ENCODE peak calls at places on chromosomes 11 and 22, in five cellular contexts. S, K, U, E and W are unnamed samples.

GRCh38 chr11:2114430-2115241 is 24.6 kb downstream of the IGF2 start:
- DNase-seq in S (no peak), K (no peak), E (no peak), U (no peak), W (no peak)

GRCh38 chr11:119472186-119472855 is 49.3 kb upstream of the THY1 start:
- DNase-seq in U (no peak), E (no peak), K (no peak), S (no peak), W (no peak)

GRCh38 chr11:30002157-30002556 is 14.7 kb downstream of the KCNA4 start:
- DNase-seq in E (no peak), S (no peak), U (no peak), K (no peak), W (no peak)

GRCh38 chr22:45645526-45646414 is 25.9 kb upstream of the ATXN10 start:
- DNase-seq in K (peak), E (peak), S (peak), U (peak), W (peak)

GRCh38 chr11:46658259-46658658 is 40.9 kb downstream of the ATG13 start:
- DNase-seq in U (no peak), S (no peak), K (no peak), E (no peak), W (no peak)

GRCh38 chr22:45507798-45508197 is 5.1 kb downstream of the FBLN1 start:
- DNase-seq in U (no peak), S (no peak), K (no peak), E (no peak), W (no peak)

GRCh38 chr11:134098566-134099184 is 29.8 kb downstream of the JAM3 start:
- DNase-seq in K (no peak), U (no peak), S (no peak), E (peak), W (peak)

GRCh38 chr22:29175312-29175835 is 30.3 kb upstream of the EMID1 start:
- DNase-seq in U (no peak), S (no peak), E (no peak), K (no peak), W (no peak)

GRCh38 chr22:22929381-22930221 is 42.0 kb downstream of the IGLL5 start:
- DNase-seq in E (peak), U (peak), S (no peak), K (no peak), W (no peak)

GRCh38 chr11:72039108-72039850 is 40.6 kb downstream of the IL18BP start:
- DNase-seq in S (peak), E (no peak), K (no peak), U (no peak), W (no peak)

GRCh38 chr11:59418151-59418550 is 8.1 kb downstream of the OR5A2 start:
- DNase-seq in U (no peak), K (no peak), S (no peak), E (no peak), W (no peak)

GRCh38 chr11:62536301-62536957 is 10.2 kb downstream of the AHNAK start:
- DNase-seq in S (no peak), K (no peak), U (no peak), E (peak), W (no peak)

GRCh38 chr11:16981651-16982194 is 32.5 kb downstream of the PLEKHA7 start:
- DNase-seq in K (peak), S (no peak), E (no peak), U (no peak), W (no peak)

GRCh38 chr11:8262552-8263108 is 1.0 kb downstream of the LMO1 start:
- DNase-seq in K (peak), S (no peak), E (peak), U (peak), W (peak)

GRCh38 chr11:444397-445144 is 2.8 kb upstream of the ANO9 start:
- DNase-seq in K (no peak), U (no peak), E (no peak), S (peak), W (no peak)

GRCh38 chr11:58592760-58593472 is 14.1 kb downstream of the ZFP91 start:
- DNase-seq in U (peak), K (no peak), E (no peak), S (peak), W (no peak)

GRCh38 chr11:123426766-123427165 is 3.3 kb upstream of the GRAMD1B start:
- DNase-seq in K (no peak), S (no peak), E (no peak), U (no peak), W (no peak)

GRCh38 chr11:122197055-122197987 is 81.3 kb upstream of the BLID start:
- DNase-seq in K (no peak), S (no peak), E (no peak), U (no peak), W (no peak)

GRCh38 chr22:39243443-39244072 is 1.2 kb downstream of the PDGFB start:
- DNase-seq in K (no peak), S (no peak), E (no peak), U (peak), W (peak)

GRCh38 chr11:65382036-65382803 is at the start of gene SLC25A45:
- DNase-seq in S (peak), E (peak), U (peak), K (peak), W (peak)

GRCh38 chr11:65378928-65379638 is 3.4 kb downstream of the SLC25A45 start:
- DNase-seq in E (no peak), K (no peak), U (no peak), S (no peak), W (no peak)

GRCh38 chr11:65381721-65382035 is 768 bp downstream of the SLC25A45 start:
- DNase-seq in U (no peak), S (no peak), K (no peak), E (peak), W (no peak)

GRCh38 chr11:65379698-65380459 is 2.6 kb downstream of the SLC25A45 start:
- DNase-seq in U (no peak), K (no peak), E (no peak), S (no peak), W (no peak)

GRCh38 chr11:65380460-65381126 is 1.9 kb downstream of the SLC25A45 start:
- DNase-seq in S (peak), K (no peak), E (no peak), U (no peak), W (no peak)
- TF ChIP-seq CTCF in S (peak), K (no peak), E (no peak), U (peak), W (no peak)

DNA sequence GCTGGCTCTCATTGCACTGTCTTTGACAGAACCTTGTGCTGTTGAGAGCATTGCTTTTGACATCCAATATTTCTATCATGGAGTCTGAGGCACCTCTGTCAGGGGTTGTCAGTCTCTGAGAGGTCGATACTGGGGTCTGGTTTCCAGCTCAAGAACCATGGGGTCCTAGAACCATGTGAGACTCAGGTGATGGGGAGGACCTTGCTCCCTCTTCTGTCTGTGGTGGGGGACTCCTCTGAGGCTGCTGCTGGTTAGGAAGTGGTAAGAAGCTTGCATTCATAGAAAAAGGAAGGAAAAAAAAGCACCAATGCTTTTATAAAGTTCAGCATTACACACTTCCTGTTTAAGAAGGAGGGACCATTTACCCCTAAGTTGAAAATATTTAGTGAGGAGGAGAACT is 91.8 kb upstream of the CD44 start:
- DNase-seq in U (no peak), K (no peak), E (no peak), S (no peak), W (no peak)
- TF ChIP-seq CTCF in U (no peak), K (no peak), E (no peak), S (no peak), W (no peak)

DNA sequence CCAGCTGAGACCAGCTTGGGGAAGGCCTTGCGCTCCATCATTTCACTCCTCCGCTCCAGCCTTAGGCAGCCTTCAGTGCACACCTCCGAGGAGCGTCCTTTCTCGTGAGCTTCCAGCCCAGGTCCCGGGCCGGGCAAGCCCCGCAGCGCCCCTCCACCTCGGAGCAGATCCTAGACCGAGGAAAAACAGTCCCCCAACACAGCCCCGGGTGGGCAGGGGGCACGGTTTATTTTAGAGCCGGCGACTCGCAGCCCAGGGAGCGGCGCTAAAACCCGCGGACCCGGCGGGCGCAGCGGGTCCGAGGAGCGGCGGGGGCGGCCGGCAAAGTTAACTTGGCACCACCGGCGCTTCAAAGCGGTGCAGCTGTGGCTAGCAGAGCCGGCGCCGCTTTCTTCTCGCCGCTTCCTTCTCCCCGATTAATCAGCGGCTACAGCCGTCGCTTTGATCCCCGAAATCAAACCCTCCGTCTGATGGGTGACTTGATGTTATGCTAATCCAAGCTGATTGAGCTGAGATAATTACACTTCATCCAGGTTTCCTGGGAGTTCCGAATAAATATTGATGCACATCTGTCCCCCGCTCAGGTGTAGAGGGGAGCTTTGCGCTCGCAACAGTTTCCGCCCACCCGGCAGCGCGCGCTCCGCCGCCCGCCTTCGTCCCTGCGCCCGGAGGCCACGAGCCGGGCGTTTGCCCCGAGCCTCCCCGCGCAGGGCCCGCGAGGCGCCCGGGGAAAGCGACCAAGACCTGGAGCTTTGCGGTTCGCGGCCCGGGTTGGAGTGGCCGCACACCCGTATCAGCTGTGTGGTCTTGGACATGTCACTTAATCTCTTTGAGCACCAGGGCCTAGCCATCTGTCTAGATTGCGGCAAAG is 192.7 kb downstream of the BUD13 start:
- DNase-seq in E (no peak), K (peak), U (no peak), S (no peak), W (peak)
- TF ChIP-seq CTCF in E (no peak), K (no peak), U (no peak), S (no peak), W (no peak)

GRCh38 chr22:31177420-31178162 is 17.6 kb downstream of the RNF185 start:
- DNase-seq in E (no peak), U (no peak), S (no peak), K (no peak), W (no peak)
- TF ChIP-seq CTCF in E (no peak), U (no peak), S (no peak), K (no peak), W (no peak)

GRCh38 chr11:91257593-91258170 is 966.9 kb upstream of the FAT3 start:
- DNase-seq in U (no peak), K (no peak), E (no peak), S (no peak), W (no peak)

GRCh38 chr11:91265946-91266345 is 958.7 kb upstream of the FAT3 start:
- DNase-seq in K (no peak), E (no peak), U (no peak), S (no peak), W (no peak)

GRCh38 chr11:91263698-91264097 is 960.9 kb upstream of the FAT3 start:
- DNase-seq in K (no peak), U (no peak), E (no peak), S (no peak), W (no peak)

GRCh38 chr11:91261513-91261912 is 963.1 kb upstream of the FAT3 start:
- DNase-seq in E (no peak), K (no peak), S (no peak), U (no peak), W (no peak)
- TF ChIP-seq CTCF in E (no peak), K (peak), S (no peak), U (no peak), W (no peak)

GRCh38 chr22:20148414-20148813 is 2.4 kb downstream of the CCDC188 start:
- DNase-seq in E (no peak), U (no peak), K (no peak), S (no peak), W (no peak)
- TF ChIP-seq CTCF in E (no peak), U (no peak), K (no peak), S (no peak), W (no peak)

GRCh38 chr11:93904711-93905110 is 54.3 kb upstream of the VSTM5 start:
- DNase-seq in S (no peak), E (no peak), U (no peak), K (no peak), W (no peak)

GRCh38 chr11:93905384-93905783 is 55.0 kb upstream of the VSTM5 start:
- DNase-seq in E (no peak), S (no peak), U (no peak), K (no peak), W (no peak)

GRCh38 chr11:93902921-93903320 is 52.5 kb upstream of the VSTM5 start:
- DNase-seq in U (no peak), E (no peak), K (no peak), S (no peak), W (no peak)

GRCh38 chr11:93906486-93906885 is 56.1 kb upstream of the VSTM5 start:
- DNase-seq in K (no peak), E (no peak), S (no peak), U (no peak), W (no peak)

DNA sequence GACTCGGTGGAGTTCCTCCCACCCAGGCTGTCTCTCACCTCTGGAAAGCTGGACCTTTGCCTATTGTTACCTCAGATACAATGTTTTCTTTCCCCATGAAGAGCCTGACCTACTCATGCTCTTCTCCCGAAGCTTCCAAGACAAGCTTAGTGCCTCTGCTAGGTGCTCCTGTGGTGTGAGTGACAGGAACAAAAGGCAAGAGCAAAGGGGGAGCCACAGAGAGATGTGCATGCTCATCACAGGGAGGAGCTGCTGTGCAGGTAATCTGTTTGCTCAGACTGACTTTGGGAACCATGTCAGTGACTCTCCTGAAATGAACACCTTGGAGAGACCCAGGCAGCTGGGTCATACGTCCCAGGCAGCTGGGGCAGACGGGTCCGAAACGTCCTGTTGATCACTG is 53.6 kb upstream of the VSTM5 start:
- DNase-seq in S (no peak), E (no peak), U (no peak), K (no peak), W (no peak)
- TF ChIP-seq CTCF in S (no peak), E (no peak), U (no peak), K (no peak), W (no peak)